ENCODE peak calls at places on chromosomes 2 and 18, in nine cellular contexts. O, W, T, U, I, F, G, V and E are unnamed samples.

GRCh38 chr2:2575870-2576386 is 244.9 kb upstream of the MYT1L start:
- DNase-seq in O (no peak), I (no peak), U (no peak), G (no peak), W (peak; percentile 50), V (no peak), T (no peak), F (no peak), E (no peak)

GRCh38 chr2:238005528-238005927 is 38.7 kb downstream of the UBE2F start:
- DNase-seq in U (no peak), V (no peak), W (no peak), O (no peak), I (no peak), F (no peak), T (no peak), G (no peak), E (no peak)

GRCh38 chr2:96511851-96512250 is 6.7 kb upstream of the NEURL3 start:
- DNase-seq in O (no peak), F (no peak), T (no peak), V (no peak), W (no peak), U (no peak), G (no peak), I (no peak), E (no peak)

GRCh38 chr2:20584045-20584636 is 66.8 kb downstream of the HS1BP3 start:
- DNase-seq in F (peak; percentile 88), G (peak; percentile 58), O (no peak), U (no peak), V (no peak), W (no peak), I (no peak), T (peak; percentile 83), E (no peak)

GRCh38 chr2:237438082-237438925 is 24.3 kb upstream of the COL6A3 start:
- DNase-seq in W (no peak), I (no peak), G (no peak), F (peak; percentile 37), O (peak; percentile 64), V (peak; percentile 62), T (no peak), U (peak; percentile 68), E (peak; percentile 36)

GRCh38 chr18:60176271-60176670 is 196.3 kb downstream of the MC4R start:
- DNase-seq in U (no peak), G (no peak), F (no peak), V (no peak), I (no peak), T (no peak), O (no peak), W (no peak), E (no peak)

GRCh38 chr2:134693359-134694330 is 25.2 kb downstream of the TMEM163 start:
- DNase-seq in W (no peak), O (no peak), V (no peak), F (no peak), G (no peak), T (no peak), U (no peak), I (no peak), E (no peak)

GRCh38 chr2:232876978-232877441 is 6.9 kb downstream of the SNORC start:
- DNase-seq in I (no peak), T (no peak), U (no peak), W (no peak), G (peak; percentile 60), V (peak; percentile 64), F (no peak), O (no peak), E (no peak)

GRCh38 chr2:20313659-20314058 is 37.0 kb downstream of the PUM2 start:
- DNase-seq in V (no peak), G (no peak), W (no peak), U (no peak), T (peak; percentile 35), O (no peak), I (no peak), F (peak; percentile 24), E (no peak)

GRCh38 chr2:173854840-173855239 is 110.3 kb downstream of the SP3 start:
- DNase-seq in V (no peak), G (no peak), T (peak; percentile 81), U (no peak), I (no peak), F (peak; percentile 80), O (no peak), W (peak; percentile 62), E (no peak)

GRCh38 chr2:186543561-186544131 is 46.2 kb upstream of the ITGAV start:
- DNase-seq in U (no peak), O (no peak), T (peak; percentile 62), G (no peak), F (peak; percentile 76), I (no peak), V (no peak), W (no peak), E (no peak)

GRCh38 chr2:236781933-236782788 is 212.5 kb downstream of the ACKR3 start:
- DNase-seq in G (no peak), V (no peak), W (no peak), F (peak; percentile 8), T (peak; percentile 91), I (no peak), O (no peak), U (no peak), E (no peak)

GRCh38 chr18:44133483-44133882 is 547.2 kb upstream of the SETBP1 start:
- DNase-seq in G (no peak), O (no peak), T (no peak), W (no peak), U (no peak), I (no peak), V (no peak), F (peak; percentile 26), E (no peak)

GRCh38 chr18:49910019-49910418 is 96.7 kb upstream of the ACAA2 start:
- DNase-seq in U (no peak), O (no peak), F (no peak), T (no peak), I (no peak), V (no peak), W (no peak), G (no peak), E (no peak)

GRCh38 chr18:26317353-26317865 is 91.2 kb downstream of the TAF4B start:
- DNase-seq in O (no peak), T (no peak), W (no peak), I (no peak), V (no peak), F (no peak), G (no peak), U (no peak), E (no peak)

GRCh38 chr18:30245756-30246515 is 796.6 kb downstream of the DSC3 start:
- DNase-seq in U (no peak), G (no peak), T (no peak), F (no peak), V (no peak), O (no peak), W (no peak), I (no peak), E (no peak)

GRCh38 chr2:9594361-9595063 is 36.3 kb downstream of the YWHAQ start:
- DNase-seq in T (no peak), U (no peak), F (peak; percentile 98), O (peak; percentile 23), V (no peak), G (no peak), I (no peak), W (no peak), E (no peak)
- H3K9me3 ChIP-seq in T (peaks cover 8% of the 10 kb centered on the region), U (no peaks in the 10 kb centered on the region), F (no peaks in the 10 kb centered on the region), O (peaks cover 5% of the 10 kb centered on the region), V (peaks cover 10% of the 10 kb centered on the region), G (peaks cover 5% of the 10 kb centered on the region), I (peaks cover 7% of the 10 kb centered on the region), W (no peaks in the 10 kb centered on the region), E (no peaks in the 10 kb centered on the region)

GRCh38 chr2:181892795-181893435 is 1.4 kb downstream of the ITPRID2 start:
- DNase-seq in V (no peak), G (no peak), U (no peak), O (no peak), W (no peak), T (no peak), F (peak; percentile 64), I (no peak), E (no peak)

GRCh38 chr2:181891966-181892794 is 650 bp downstream of the ITPRID2 start:
- DNase-seq in V (peak; percentile 85), U (peak; percentile 70), I (peak; percentile 38), F (peak; percentile 79), W (peak; percentile 68), O (peak; percentile 71), T (peak; percentile 74), G (peak; percentile 92), E (peak; percentile 68)

GRCh38 chr2:181896286-181896685 is 4.8 kb downstream of the ITPRID2 start:
- DNase-seq in O (no peak), F (no peak), T (no peak), W (no peak), I (no peak), V (no peak), G (no peak), U (no peak), E (peak; percentile 8)

GRCh38 chr2:181894381-181894780 is 2.9 kb downstream of the ITPRID2 start:
- DNase-seq in V (no peak), I (no peak), W (no peak), G (no peak), F (no peak), T (no peak), U (no peak), O (no peak), E (no peak)

GRCh38 chr2:181895788-181896187 is 4.3 kb downstream of the ITPRID2 start:
- DNase-seq in U (no peak), F (no peak), T (no peak), G (no peak), O (no peak), W (no peak), V (no peak), I (no peak), E (no peak)
- H3K4me3 ChIP-seq in U (no peak overlapping the region), F (no peak overlapping the region), T (no peak overlapping the region), G (peak overlapping the region; percentile 77), O (peak overlapping the region; percentile 19), W (no peak overlapping the region), V (peak overlapping the region; percentile 4), I (no peak overlapping the region), E (peak overlapping the region; percentile 8)

DNA sequence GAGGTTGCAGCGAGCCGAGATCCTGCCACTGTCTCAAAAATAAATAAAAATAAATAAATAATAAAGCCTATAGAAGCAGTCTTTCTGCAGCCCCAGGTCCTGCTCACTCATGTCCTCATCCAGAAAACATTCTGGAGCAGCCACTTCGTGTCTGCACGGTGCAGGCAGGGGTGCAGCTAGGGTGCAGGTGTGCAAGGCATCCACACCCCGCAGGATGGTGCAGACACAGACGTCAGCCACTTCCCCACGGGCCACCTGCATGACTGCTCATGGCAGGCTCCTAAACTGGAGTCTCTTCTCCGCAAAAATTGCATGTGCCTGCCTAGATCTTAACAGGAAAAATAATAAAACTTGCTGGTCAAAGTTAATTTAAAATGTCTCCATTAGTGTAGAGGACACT is 80.2 kb upstream of the SNTG2 start:
- DNase-seq in O (no peak), U (no peak), V (no peak), G (peak; percentile 29), I (no peak), T (no peak), F (no peak), W (no peak), E (no peak)
- H3K9me3 ChIP-seq in O (no peaks in the 10 kb centered on the region), U (no peaks in the 10 kb centered on the region), V (no peaks in the 10 kb centered on the region), G (no peaks in the 10 kb centered on the region), I (no peaks in the 10 kb centered on the region), T (no peaks in the 10 kb centered on the region), F (no peaks in the 10 kb centered on the region), W (no peaks in the 10 kb centered on the region), E (no peaks in the 10 kb centered on the region)

DNA sequence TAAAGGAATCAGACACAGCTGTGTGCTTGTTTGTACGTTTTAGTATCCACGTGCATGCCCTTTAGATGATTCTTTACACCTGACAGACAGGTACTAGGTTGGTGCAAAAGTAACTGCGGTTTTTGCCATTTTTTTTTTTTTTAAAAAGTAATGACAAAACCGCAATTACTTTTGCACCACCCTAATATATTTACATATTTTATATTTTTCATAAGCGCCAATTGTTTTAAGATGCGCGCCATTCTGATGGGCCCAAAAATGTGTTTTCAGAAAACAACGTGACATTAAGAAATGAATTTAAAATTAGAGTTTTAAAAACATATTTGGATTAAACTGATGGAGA is 972 bp upstream of the COBLL1 start:
- DNase-seq in V (no peak), U (no peak), T (no peak), F (no peak), W (no peak), G (no peak), I (no peak), O (no peak), E (no peak)
- H3K4me3 ChIP-seq in V (no peak overlapping the region), U (no peak overlapping the region), T (peak overlapping the region; percentile 79), F (peak overlapping the region; percentile 79), W (no peak overlapping the region), G (peak overlapping the region; percentile 80), I (no peak overlapping the region), O (no peak overlapping the region), E (peak overlapping the region; percentile 86)